ENCODE peak calls at places on chromosomes 12 and 14, in nine cellular contexts. E is HTR-8/SVneo, M is NCI-H1105 treated with DMSO at 0.1 percent for 48 hours, B is endothelial cell, K is PC-3, A is SW 1271, Y is fibroblast of lung, W is HEK293T, Z is Peyer's patch. O is an unnamed sample.

GRCh38 chr12:54229624-54230212 is 40.9 kb upstream of the SMUG1 start:
- DNase-seq in W (no peak), K (peak; percentile 88), Z (no peak), A (peak; percentile 55), B (no peak), Y (peak; percentile 98), E (peak; percentile 69), M (no peak), O (no peak)

GRCh38 chr12:109753054-109753401 is 39.4 kb downstream of the FAM222A start:
- DNase-seq in Y (no peak), M (no peak), Z (peak; percentile 17), B (no peak), W (no peak), A (no peak), E (no peak), K (no peak), O (no peak)

GRCh38 chr14:64878775-64879634 is 702 bp downstream of the SPTB start:
- DNase-seq in K (no peak), Z (no peak), W (peak; percentile 20), A (no peak), M (peak; percentile 81), Y (no peak), B (peak; percentile 31), E (peak; percentile 51), O (peak; percentile 13)

GRCh38 chr14:91108941-91109611 is 4.8 kb upstream of the DGLUCY start:
- DNase-seq in B (no peak), W (no peak), E (no peak), M (no peak), Z (peak; percentile 57), Y (no peak), A (no peak), K (peak; percentile 35), O (peak; percentile 40)

GRCh38 chr12:95118788-95119179 is 45.4 kb upstream of the NR2C1 start:
- DNase-seq in B (no peak), Z (no peak), M (no peak), K (peak; percentile 42), A (peak; percentile 12), E (no peak), W (no peak), Y (peak; percentile 64), O (no peak)

GRCh38 chr12:97148941-97149559 is 242.0 kb downstream of the NEDD1 start:
- DNase-seq in Z (peak; percentile 74), W (peak; percentile 63), A (peak; percentile 9), E (peak; percentile 37), K (peak; percentile 60), M (peak; percentile 23), Y (peak; percentile 27), B (peak; percentile 79), O (peak; percentile 58)

GRCh38 chr12:54033980-54034783 is 1.3 kb downstream of the HOXC5 start:
- DNase-seq in W (no peak), K (no peak), Z (no peak), B (no peak), A (no peak), E (no peak), Y (no peak), M (no peak), O (no peak)

GRCh38 chr12:52945389-52946232 is 3.3 kb upstream of the KRT18 start:
- DNase-seq in B (no peak), Z (peak; percentile 65), M (no peak), A (no peak), Y (peak; percentile 92), W (no peak), K (peak; percentile 67), E (peak; percentile 70), O (no peak)

GRCh38 chr14:64423987-64424386 is 35.8 kb downstream of the MTHFD1 start:
- DNase-seq in E (no peak), M (no peak), K (peak; percentile 55), B (no peak), A (no peak), Y (peak; percentile 88), W (no peak), Z (no peak), O (peak; percentile 19)

GRCh38 chr12:96720363-96720705 is 186.7 kb upstream of the NEDD1 start:
- DNase-seq in B (no peak), E (no peak), A (no peak), Z (peak; percentile 51), K (peak; percentile 57), M (peak; percentile 46), Y (no peak), W (peak; percentile 9), O (peak; percentile 32)

GRCh38 chr14:61342486-61342885 is 21.1 kb downstream of the PRKCH start:
- DNase-seq in M (no peak), W (no peak), Z (peak; percentile 86), A (no peak), K (no peak), E (no peak), Y (no peak), B (no peak), O (peak; percentile 83)

GRCh38 chr14:99234982-99235491 is 37.0 kb downstream of the BCL11B start:
- DNase-seq in K (no peak), M (no peak), Y (peak; percentile 30), W (peak; percentile 56), A (no peak), B (peak; percentile 47), Z (no peak), E (peak; percentile 39), O (peak; percentile 84)

GRCh38 chr14:100866666-100867630 is 36.6 kb downstream of the RTL1 start:
- DNase-seq in K (no peak), B (no peak), E (no peak), W (no peak), Y (no peak), Z (no peak), M (no peak), A (no peak), O (no peak)

O was measured in activated CD4-positive, alpha-beta T cell treated with anti-CD3 and anti-CD28 coated beads, Interleukin-2, amount 50 U/mL, for 48 hours.